ENCODE peak calls at places on chromosomes 4 and X, in four cellular contexts. Q is HCT116, K is H1, E is K562. B is an unnamed sample.
A peak's percentile ranks its signal among the peaks of the same experiment; 100 is the strongest.

GRCh38 chrX:129540725-129541184 is 696 bp downstream of the OCRL start:
- DNase-seq in Q (no peak), K (peak; percentile 44), E (no peak), B (peak; percentile 12)

GRCh38 chrX:93673056-93673868 is at the start of gene NAP1L3:
- DNase-seq in Q (no peak), K (peak; percentile 63), E (no peak), B (peak; percentile 5)

GRCh38 chrX:134443020-134443419 is 16.9 kb upstream of the HPRT1 start:
- DNase-seq in Q (no peak), K (no peak), E (no peak), B (no peak)

GRCh38 chr4:40204507-40205258 is 7.9 kb downstream of the RHOH start:
- DNase-seq in Q (no peak), K (no peak), E (no peak), B (no peak)

GRCh38 chrX:85836868-85837267 is 210.5 kb downstream of the CHM start:
- DNase-seq in Q (no peak), K (no peak), E (no peak), B (no peak)

GRCh38 chr4:87849612-87850011 is 16.8 kb downstream of the MEPE start:
- DNase-seq in Q (no peak), K (no peak), E (no peak), B (no peak)

GRCh38 chrX:143648705-143649104 is 12.8 kb upstream of the SLITRK4 start:
- DNase-seq in Q (no peak), K (no peak), E (no peak), B (no peak)

GRCh38 chr4:187744911-187745310 is 250.7 kb upstream of the ZFP42 start:
- DNase-seq in Q (peak; percentile 37), K (no peak), E (no peak), B (no peak)

GRCh38 chr4:154473497-154473896 is 18.1 kb downstream of the DCHS2 start:
- DNase-seq in Q (no peak), K (no peak), E (peak; percentile 68), B (no peak)

GRCh38 chr4:186058253-186058979 is 10.5 kb upstream of the TLR3 start:
- DNase-seq in Q (no peak), K (no peak), E (no peak), B (no peak)

GRCh38 chr4:177177446-177178160 is 132.1 kb upstream of the NEIL3 start:
- DNase-seq in Q (no peak), K (no peak), E (no peak), B (no peak)

GRCh38 chr4:82604522-82604921 is 42.7 kb upstream of the TMEM150C start:
- DNase-seq in Q (no peak), K (no peak), E (no peak), B (no peak)

GRCh38 chr4:42519803-42520417 is 122.6 kb downstream of the SHISA3 start:
- DNase-seq in Q (peak; percentile 28), K (peak; percentile 65), E (peak; percentile 35), B (peak; percentile 12)

GRCh38 chr4:78451407-78451806 is 100.2 kb upstream of the ANXA3 start:
- DNase-seq in Q (no peak), K (no peak), E (no peak), B (no peak)

GRCh38 chr4:72468904-72469502 is 100.0 kb downstream of the ADAMTS3 start:
- DNase-seq in Q (peak; percentile 4), K (no peak), E (no peak), B (peak; percentile 17)

GRCh38 chr4:36006226-36006625 is 238.1 kb downstream of the ARAP2 start:
- DNase-seq in Q (no peak), K (no peak), E (no peak), B (no peak)

GRCh38 chrX:155216940-155217450 is 735 bp downstream of the VBP1 start:
- DNase-seq in Q (no peak), K (no peak), E (no peak), B (no peak)

GRCh38 chr4:84051728-84052127 is 447.4 kb downstream of the NKX6-1 start:
- DNase-seq in Q (no peak), K (no peak), E (no peak), B (no peak)

GRCh38 chr4:157803441-157804168 is 369.2 kb downstream of the GASK1B start:
- DNase-seq in Q (no peak), K (no peak), E (no peak), B (no peak)

GRCh38 chr4:3660086-3660927 is 105.9 kb upstream of the ADRA2C start:
- DNase-seq in Q (no peak), K (no peak), E (no peak), B (no peak)

GRCh38 chr4:151325320-151326246 is at the start of gene SH3D19:
- DNase-seq in Q (peak; percentile 68), K (peak; percentile 75), E (no peak), B (peak; percentile 99)

GRCh38 chr4:59537231-59537886 is 1662.8 kb upstream of the ADGRL3 start:
- DNase-seq in Q (no peak), K (no peak), E (no peak), B (no peak)

GRCh38 chrX:145735036-145735435 is 82.6 kb upstream of the SLITRK2 start:
- DNase-seq in Q (no peak), K (no peak), E (no peak), B (no peak)

GRCh38 chr4:150139297-150139696 is 61.1 kb downstream of the DCLK2 start:
- DNase-seq in Q (no peak), K (no peak), E (no peak), B (no peak)

GRCh38 chr4:150142831-150143230 is 64.6 kb downstream of the DCLK2 start:
- DNase-seq in Q (no peak), K (no peak), E (no peak), B (no peak)

GRCh38 chr4:150136481-150136880 is 58.2 kb downstream of the DCLK2 start:
- DNase-seq in Q (no peak), K (no peak), E (no peak), B (no peak)

GRCh38 chr4:150145090-150145949 is 67.1 kb downstream of the DCLK2 start:
- DNase-seq in Q (no peak), K (no peak), E (peak; percentile 12), B (no peak)

GRCh38 chr4:150140774-150141400 is 62.6 kb downstream of the DCLK2 start:
- DNase-seq in Q (no peak), K (no peak), E (no peak), B (no peak)
- TF ChIP-seq FOSL1 in Q (peak; percentile 79), K (no peak), E (peak; percentile 16), B (no peak)

GRCh38 chrX:68532828-68533227 is 34.0 kb downstream of the YIPF6 start:
- DNase-seq in Q (no peak), K (no peak), E (no peak), B (no peak)

GRCh38 chrX:68536429-68536828 is 37.6 kb downstream of the YIPF6 start:
- DNase-seq in Q (no peak), K (no peak), E (no peak), B (peak; percentile 35)

GRCh38 chrX:68536884-68537283 is 38.0 kb downstream of the YIPF6 start:
- DNase-seq in Q (no peak), K (no peak), E (no peak), B (no peak)

DNA sequence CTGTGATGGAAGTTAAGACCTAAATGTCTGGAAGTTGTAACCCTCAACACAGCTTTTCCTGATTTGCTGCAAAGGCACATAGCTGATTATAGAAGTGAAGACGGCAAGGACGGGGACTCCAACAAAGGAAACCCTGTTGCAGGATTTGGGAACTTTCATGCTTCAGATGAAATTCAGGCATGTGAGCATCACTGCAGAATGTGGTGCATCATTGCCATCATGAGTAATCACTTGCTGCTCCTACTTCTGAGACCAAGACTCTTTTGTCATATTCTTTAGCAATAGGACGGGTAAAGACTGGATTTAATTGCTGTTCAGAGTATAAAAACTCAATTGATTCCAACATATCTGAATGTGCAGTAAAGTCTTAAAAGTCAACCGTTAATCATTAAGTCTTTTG is 35.8 kb downstream of the YIPF6 start:
- DNase-seq in Q (no peak), K (no peak), E (no peak), B (no peak)
- TF ChIP-seq FOSL1 in Q (no peak), K (no peak), E (no peak), B (no peak)

GRCh38 chrX:10828640-10829039 is 208.3 kb upstream of the MID1 start:
- DNase-seq in Q (no peak), K (no peak), E (no peak), B (no peak)

GRCh38 chrX:10833299-10834169 is 213.1 kb upstream of the MID1 start:
- DNase-seq in Q (no peak), K (peak; percentile 51), E (no peak), B (peak; percentile 10)

GRCh38 chrX:10832103-10832502 is 211.7 kb upstream of the MID1 start:
- DNase-seq in Q (no peak), K (no peak), E (no peak), B (no peak)
- TF ChIP-seq FOSL1 in Q (no peak), K (no peak), E (no peak), B (no peak)

GRCh38 chrX:110558406-110558805 is 199.8 kb downstream of the RTL9 start:
- DNase-seq in Q (no peak), K (no peak), E (no peak), B (no peak)

GRCh38 chrX:110568396-110568795 is 209.7 kb downstream of the RTL9 start:
- DNase-seq in Q (no peak), K (no peak), E (no peak), B (no peak)

GRCh38 chrX:110557864-110558263 is 199.2 kb downstream of the RTL9 start:
- DNase-seq in Q (no peak), K (no peak), E (no peak), B (no peak)

GRCh38 chrX:110561036-110561435 is 202.4 kb downstream of the RTL9 start:
- DNase-seq in Q (no peak), K (no peak), E (no peak), B (no peak)

GRCh38 chrX:110563276-110563675 is 204.6 kb downstream of the RTL9 start:
- DNase-seq in Q (no peak), K (no peak), E (no peak), B (no peak)
- TF ChIP-seq FOSL1 in Q (no peak), K (no peak), E (no peak), B (no peak)

DNA sequence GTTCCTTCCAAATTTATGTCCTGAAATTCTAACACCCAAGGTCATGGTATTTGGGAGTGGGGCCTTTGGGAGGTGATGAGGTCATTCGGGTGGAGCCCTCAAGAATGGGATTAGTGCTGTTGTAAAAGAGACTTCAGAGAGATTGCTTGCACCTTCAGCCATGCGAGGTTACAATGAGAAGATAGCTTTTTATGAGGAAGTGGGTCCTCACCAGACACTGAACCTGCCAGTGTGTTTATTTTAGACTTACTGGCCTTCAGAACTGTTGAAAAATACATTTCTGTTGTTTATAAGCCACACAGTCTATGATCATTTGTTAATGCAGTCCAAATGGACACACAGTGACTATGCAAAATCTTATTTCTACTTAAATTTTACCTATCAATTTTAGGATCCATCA is 161.0 kb upstream of the GPRIN3 start:
- DNase-seq in Q (no peak), K (no peak), E (no peak), B (no peak)
- TF ChIP-seq FOSL1 in Q (no peak), K (no peak), E (no peak), B (no peak)

DNA sequence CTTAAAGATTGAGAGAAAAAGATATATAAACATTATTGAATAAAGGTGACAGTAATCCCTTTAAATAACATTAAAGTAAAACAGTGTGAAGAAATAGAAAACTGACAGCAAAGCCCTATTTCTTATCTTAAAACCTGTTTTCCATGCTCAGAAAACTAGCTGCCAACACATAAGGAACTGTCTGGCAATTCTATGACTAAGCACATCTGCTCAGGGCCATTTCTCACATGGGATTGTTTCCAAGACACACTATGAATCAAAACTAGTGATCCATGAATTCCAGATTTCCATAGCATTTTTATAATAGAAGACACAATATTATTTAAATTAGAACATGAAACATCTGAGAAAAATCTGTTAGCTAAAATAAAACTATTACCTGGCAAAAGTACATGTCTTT is 113.4 kb downstream of the SCLT1 start:
- DNase-seq in Q (no peak), K (no peak), E (no peak), B (no peak)
- TF ChIP-seq FOSL1 in Q (no peak), K (no peak), E (no peak), B (no peak)

B was measured in HepG2.